ENCODE peak calls at places on chromosome 14, in eight cellular contexts. C is RWPE1, Q is heart right ventricle, L is AG04450, M is AG10803, R is left lung, G is neural progenitor cell, S is HFF-Myc. P is an unnamed sample.

GRCh38 chr14:94970937-94971730 is 186.2 kb downstream of the DICER1 start:
- DNase-seq in M (peak; percentile 65), R (no peak), S (no peak), L (no peak), G (no peak), Q (no peak), C (no peak), P (no peak)

GRCh38 chr14:42222924-42223471 is 616.3 kb downstream of the LRFN5 start:
- DNase-seq in Q (no peak), M (peak; percentile 70), L (peak; percentile 45), G (no peak), R (no peak), C (peak; percentile 2), S (peak; percentile 58), P (peak; percentile 44)

GRCh38 chr14:20365928-20366327 is 22.5 kb downstream of the PARP2 start:
- DNase-seq in S (no peak), Q (no peak), R (no peak), G (no peak), L (no peak), C (no peak), M (no peak), P (no peak)

GRCh38 chr14:70882771-70883492 is 24.3 kb upstream of the PCNX1 start:
- DNase-seq in G (no peak), L (no peak), M (peak; percentile 68), S (peak; percentile 82), Q (no peak), R (no peak), C (peak; percentile 59), P (peak; percentile 83)

GRCh38 chr14:64715628-64716412 is 11.6 kb downstream of the PLEKHG3 start:
- DNase-seq in Q (peak; percentile 31), G (peak; percentile 65), R (no peak), C (no peak), M (no peak), L (no peak), S (no peak), P (no peak)

GRCh38 chr14:70789361-70789760 is 20.0 kb downstream of the MAP3K9 start:
- DNase-seq in Q (no peak), S (no peak), G (no peak), C (no peak), M (peak; percentile 35), R (no peak), L (no peak), P (peak; percentile 8)

GRCh38 chr14:86057018-86057667 is 527.2 kb downstream of the FLRT2 start:
- DNase-seq in C (peak; percentile 17), G (peak; percentile 61), L (no peak), R (no peak), M (peak; percentile 23), Q (no peak), S (no peak), P (peak; percentile 0)

GRCh38 chr14:62097072-62097471 is 334.9 kb downstream of the SNAPC1 start:
- DNase-seq in L (no peak), C (no peak), G (no peak), Q (no peak), M (no peak), R (no peak), S (no peak), P (no peak)

GRCh38 chr14:69046468-69046867 is 67.4 kb upstream of the ACTN1 start:
- DNase-seq in R (no peak), Q (peak; percentile 20), G (no peak), C (no peak), S (no peak), L (no peak), M (peak; percentile 46), P (no peak)

GRCh38 chr14:83280719-83281118 is 1747.1 kb upstream of the SEL1L start:
- DNase-seq in Q (no peak), M (no peak), L (no peak), R (peak; percentile 53), G (no peak), S (no peak), C (no peak), P (no peak)

GRCh38 chr14:33568935-33569579 is 381.8 kb downstream of the EGLN3 start:
- DNase-seq in G (no peak), Q (no peak), C (peak; percentile 35), L (no peak), S (no peak), M (no peak), R (no peak), P (no peak)

GRCh38 chr14:72801381-72801812 is 92.5 kb downstream of the DPF3 start:
- DNase-seq in L (peak; percentile 88), G (no peak), C (peak; percentile 82), Q (no peak), S (peak; percentile 54), M (peak; percentile 69), R (no peak), P (peak; percentile 75)

GRCh38 chr14:90767899-90768298 is 48.3 kb downstream of the TTC7B start:
- DNase-seq in Q (no peak), C (no peak), S (no peak), G (no peak), M (no peak), L (no peak), R (no peak), P (no peak)

GRCh38 chr14:32426028-32426427 is 96.9 kb downstream of the AKAP6 start:
- DNase-seq in Q (no peak), C (no peak), M (no peak), L (no peak), G (no peak), S (no peak), R (no peak), P (no peak)

GRCh38 chr14:92397140-92397815 is 74.3 kb downstream of the SLC24A4 start:
- DNase-seq in C (peak; percentile 77), S (no peak), Q (no peak), R (no peak), G (no peak), M (peak; percentile 78), L (no peak), P (peak; percentile 28)

GRCh38 chr14:56055521-56055920 is 62.7 kb upstream of the PELI2 start:
- DNase-seq in Q (no peak), C (no peak), G (no peak), M (no peak), L (no peak), R (no peak), S (no peak), P (no peak)

GRCh38 chr14:95516554-95517209 is at the start of gene SYNE3:
- DNase-seq in R (peak; percentile 96), M (no peak), Q (peak; percentile 80), S (no peak), G (peak; percentile 66), L (no peak), C (peak; percentile 68), P (no peak)

GRCh38 chr14:75794615-75795038 is 133.6 kb downstream of the TTLL5 start:
- DNase-seq in S (peak; percentile 26), Q (no peak), L (peak; percentile 33), M (peak; percentile 76), R (no peak), G (no peak), C (no peak), P (peak; percentile 63)

GRCh38 chr14:56359245-56359644 is 220.4 kb upstream of the TMEM260 start:
- DNase-seq in S (no peak), L (no peak), C (no peak), Q (no peak), G (no peak), R (no peak), M (no peak), P (no peak)

GRCh38 chr14:70972107-70972976 is 65.1 kb downstream of the PCNX1 start:
- DNase-seq in S (peak; percentile 75), L (peak; percentile 82), R (no peak), G (peak; percentile 88), C (peak; percentile 49), Q (peak; percentile 55), M (peak; percentile 87), P (peak; percentile 71)

GRCh38 chr14:74563233-74563585 is 48.8 kb downstream of the LTBP2 start:
- DNase-seq in C (no peak), Q (no peak), L (no peak), R (no peak), G (no peak), M (no peak), S (no peak), P (no peak)
- TF ChIP-seq CTCF in C (no peak), Q (no peak), L (peak; percentile 9), R (no peak), G (no peak), M (no peak), S (no peak), P (no peak)

GRCh38 chr14:100645986-100646314 is 58.7 kb upstream of the BEGAIN start:
- DNase-seq in R (no peak), S (no peak), Q (no peak), C (no peak), L (no peak), G (no peak), M (no peak), P (no peak)
- TF ChIP-seq CTCF in R (no peak), S (no peak), Q (no peak), C (peak; percentile 38), L (no peak), G (no peak), M (no peak), P (no peak)

DNA sequence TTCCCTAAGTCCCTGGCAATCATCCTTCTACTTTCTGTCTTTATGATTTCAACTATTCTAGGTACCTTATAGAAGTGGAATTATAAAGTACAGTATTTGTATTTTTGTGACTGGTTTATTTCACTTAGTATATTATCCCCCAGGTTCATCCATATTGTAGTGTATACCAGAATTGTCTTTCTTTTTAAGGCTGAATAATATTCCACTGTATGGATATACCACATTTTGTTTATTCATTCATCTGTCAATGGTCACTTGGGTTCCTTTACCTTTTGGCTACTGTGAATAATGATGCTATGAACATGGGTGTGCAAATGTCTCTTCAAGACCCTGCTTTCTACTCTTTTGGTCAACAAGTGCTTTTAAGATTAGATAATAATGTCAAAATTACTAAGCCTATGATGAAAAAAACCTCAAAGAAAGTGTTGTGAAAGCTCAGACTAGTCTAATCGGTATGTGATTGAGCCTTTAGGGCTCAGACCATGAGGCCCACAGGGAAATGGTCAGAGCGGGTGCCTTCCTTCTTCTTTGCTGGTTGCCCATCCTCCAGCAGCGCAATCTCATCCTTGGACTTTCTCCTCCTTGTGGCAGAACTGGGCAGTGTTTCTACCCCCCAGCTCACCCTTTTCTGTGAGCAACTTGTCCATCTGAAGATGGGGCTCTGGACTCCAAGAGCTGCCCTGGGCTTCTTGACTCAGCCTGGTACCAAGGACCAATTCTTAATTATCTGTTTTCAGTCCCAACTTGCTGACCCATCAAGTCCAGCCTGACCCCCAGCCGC is 105.4 kb downstream of the TTC8 start:
- DNase-seq in R (no peak), S (no peak), L (no peak), Q (no peak), G (no peak), C (no peak), M (no peak), P (no peak)
- TF ChIP-seq CTCF in R (no peak), S (peak; percentile 26), L (peak; percentile 22), Q (no peak), G (peak; percentile 15), C (no peak), M (peak; percentile 3), P (peak; percentile 28)

DNA sequence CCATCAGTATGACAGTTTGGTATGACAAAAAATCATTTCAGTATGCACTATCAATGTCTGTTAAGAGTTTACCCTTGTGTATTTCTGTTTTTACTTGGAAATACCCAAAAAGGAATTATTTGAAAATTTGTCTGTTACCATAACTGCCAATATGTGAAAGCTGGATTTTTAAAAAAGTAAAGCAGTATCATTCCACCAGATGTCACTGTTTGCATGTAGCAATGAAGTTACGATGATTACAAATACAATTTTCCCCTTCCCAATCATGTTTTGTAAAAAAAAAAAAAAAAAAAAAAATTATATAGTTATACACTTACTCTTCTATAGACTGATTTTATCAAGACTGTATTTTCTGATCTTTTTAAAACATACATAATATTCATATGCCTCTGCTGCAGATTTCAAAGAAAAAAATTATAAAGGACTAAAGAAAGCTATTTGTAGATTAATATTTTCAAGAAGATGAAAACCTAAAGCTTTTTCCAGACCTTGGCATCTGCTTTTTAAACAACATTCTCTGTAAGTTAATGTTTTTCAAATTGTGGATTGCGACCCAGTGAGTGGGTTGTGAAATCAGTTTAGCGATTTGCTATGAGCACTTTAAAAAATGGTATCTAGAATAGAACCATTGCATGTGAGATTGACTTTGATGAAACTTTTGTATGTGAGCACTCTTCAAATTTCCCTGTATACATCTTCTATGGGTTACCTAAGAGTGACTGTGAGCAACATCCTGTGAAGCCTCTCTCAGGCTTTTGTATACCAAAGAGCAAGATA is 114.2 kb downstream of the TTC6 start:
- DNase-seq in S (peak; percentile 16), Q (no peak), L (no peak), G (no peak), C (peak; percentile 28), M (peak; percentile 28), R (no peak), P (no peak)
- TF ChIP-seq CTCF in S (peak; percentile 7), Q (peak; percentile 41), L (peak; percentile 59), G (peak; percentile 61), C (peak; percentile 33), M (peak; percentile 72), R (no peak), P (peak; percentile 45)

P was measured in AG09309.